ENCODE peak calls at places on chromosomes 1 and 21, in six cellular contexts. T, G, M, A, C and I are unnamed samples.

GRCh38 chr1:168531605-168532345 is 12.0 kb downstream of the XCL2 start:
- DNase-seq in T (no peak), C (no peak), M (no peak), A (no peak), G (no peak), I (no peak)

GRCh38 chr1:236151739-236152424 is 9.5 kb downstream of the GPR137B start:
- DNase-seq in A (no peak), G (no peak), T (no peak), C (no peak), M (peak), I (no peak)

GRCh38 chr1:45215485-45216199 is 9.2 kb upstream of the ZSWIM5 start:
- DNase-seq in A (no peak), C (no peak), T (no peak), G (no peak), M (no peak), I (no peak)

GRCh38 chr1:118275716-118276115 is 90.7 kb upstream of the SPAG17 start:
- DNase-seq in T (no peak), A (no peak), M (no peak), G (peak), C (no peak), I (no peak)

GRCh38 chr1:185008746-185009360 is 34.5 kb upstream of the NIBAN1 start:
- DNase-seq in T (no peak), C (no peak), A (no peak), M (no peak), G (no peak), I (no peak)

GRCh38 chr1:25875154-25875855 is at the start of gene PAQR7:
- DNase-seq in T (peak), A (no peak), M (peak), C (peak), G (peak), I (peak)

GRCh38 chr1:55970711-55971110 is 608.7 kb downstream of the PLPP3 start:
- DNase-seq in C (peak), T (no peak), G (no peak), M (no peak), A (peak), I (no peak)

GRCh38 chr1:196317535-196318522 is 290.4 kb downstream of the KCNT2 start:
- DNase-seq in G (peak), C (peak), A (peak), T (peak), M (no peak), I (no peak)

GRCh38 chr1:185156321-185156853 is 366 bp downstream of the TRMT1L start:
- DNase-seq in C (no peak), A (no peak), M (no peak), G (no peak), T (no peak), I (no peak)

GRCh38 chr1:3695326-3696217 is 43.3 kb downstream of the TP73 start:
- DNase-seq in G (peak), M (peak), A (no peak), C (peak), T (no peak), I (no peak)

GRCh38 chr1:66553846-66554245 is 19.9 kb downstream of the SGIP1 start:
- DNase-seq in M (no peak), G (no peak), C (no peak), A (no peak), T (peak), I (no peak)

GRCh38 chr1:230280054-230280795 is 145.9 kb downstream of the PGBD5 start:
- DNase-seq in M (no peak), T (no peak), A (no peak), C (no peak), G (no peak), I (no peak)

GRCh38 chr1:247409869-247410544 is 6.0 kb upstream of the NLRP3 start:
- DNase-seq in M (no peak), T (no peak), C (no peak), G (no peak), A (no peak), I (no peak)

GRCh38 chr1:87399264-87399663 is 70.6 kb downstream of the LMO4 start:
- DNase-seq in G (no peak), C (peak), M (no peak), T (peak), A (no peak), I (no peak)

GRCh38 chr1:158496379-158496778 is 24.4 kb downstream of the OR10R2 start:
- DNase-seq in M (no peak), A (no peak), G (no peak), T (peak), C (peak), I (no peak)

GRCh38 chr1:19336543-19336942 is 24.4 kb downstream of the SLC66A1 start:
- DNase-seq in A (no peak), T (peak), C (no peak), G (no peak), M (no peak), I (no peak)

GRCh38 chr1:172727956-172728603 is 69.2 kb downstream of the FASLG start:
- DNase-seq in T (peak), A (no peak), C (peak), G (no peak), M (no peak), I (no peak)

GRCh38 chr1:176880954-176881595 is 283.4 kb downstream of the ASTN1 start:
- DNase-seq in M (peak), G (peak), A (peak), T (peak), C (peak), I (no peak)

GRCh38 chr1:232335261-232335660 is 294.7 kb downstream of the SIPA1L2 start:
- DNase-seq in M (no peak), T (no peak), A (no peak), G (no peak), C (no peak), I (no peak)

GRCh38 chr1:29983366-29983765 is 740.0 kb downstream of the MATN1 start:
- DNase-seq in M (no peak), T (no peak), C (no peak), A (no peak), G (no peak), I (no peak)

GRCh38 chr1:31435471-31436409 is 22.7 kb downstream of the SERINC2 start:
- DNase-seq in A (no peak), T (no peak), C (no peak), M (no peak), G (no peak), I (no peak)

GRCh38 chr21:31630062-31630711 is 29.3 kb upstream of the SOD1 start:
- DNase-seq in T (peak), C (peak), G (no peak), M (no peak), A (peak), I (no peak)

GRCh38 chr1:118788372-118788955 is 199.7 kb downstream of the TBX15 start:
- DNase-seq in M (no peak), C (peak), A (peak), G (no peak), T (peak), I (no peak)

GRCh38 chr1:6300342-6301141 is 39.6 kb upstream of the GPR153 start:
- DNase-seq in G (no peak), C (peak), M (no peak), T (peak), A (no peak), I (no peak)

GRCh38 chr1:109950509-109950908 is 34.1 kb upstream of the AHCYL1 start:
- DNase-seq in T (no peak), M (no peak), C (no peak), G (no peak), A (no peak), I (no peak)

GRCh38 chr1:6052543-6053205 is 7.0 kb downstream of the KCNAB2 start:
- DNase-seq in T (peak), G (peak), M (peak), C (peak), A (peak), I (no peak)

GRCh38 chr1:26213335-26213905 is 20.6 kb upstream of the CEP85 start:
- DNase-seq in M (no peak), G (no peak), C (no peak), T (no peak), A (no peak), I (no peak)

GRCh38 chr1:35290452-35290851 is 21.9 kb downstream of the ZMYM4 start:
- DNase-seq in M (no peak), T (no peak), G (no peak), A (no peak), C (no peak), I (no peak)

GRCh38 chr1:32742132-32742947 is 39.8 kb upstream of the SYNC start:
- DNase-seq in G (no peak), M (no peak), T (peak), C (no peak), A (no peak), I (no peak)

GRCh38 chr1:232038704-232039103 is 412.1 kb downstream of the DISC1 start:
- DNase-seq in G (no peak), C (peak), A (no peak), T (no peak), M (peak), I (no peak)

GRCh38 chr21:42997053-42997452 is 22.7 kb downstream of the PKNOX1 start:
- DNase-seq in C (peak), G (no peak), M (peak), A (peak), T (peak), I (no peak)

GRCh38 chr1:36300526-36300925 is 5.6 kb upstream of the SH3D21 start:
- DNase-seq in T (peak), G (no peak), C (no peak), M (no peak), A (no peak), I (no peak)

GRCh38 chr1:212465311-212465710 is 32.6 kb downstream of the NENF start:
- DNase-seq in C (no peak), G (no peak), A (no peak), T (no peak), M (no peak), I (no peak)

GRCh38 chr1:119871881-119872280 is 24.4 kb downstream of the ADAM30 start:
- DNase-seq in T (peak), C (no peak), M (no peak), A (no peak), G (no peak), I (no peak)

GRCh38 chr1:52659356-52659755 is 26.4 kb downstream of the SHISAL2A start:
- DNase-seq in G (no peak), T (peak), M (no peak), C (peak), A (no peak), I (no peak)

GRCh38 chr1:7574121-7575040 is 196.7 kb upstream of the VAMP3 start:
- DNase-seq in G (no peak), T (no peak), C (no peak), M (no peak), A (no peak), I (no peak)

GRCh38 chr21:45190013-45190412 is 97.7 kb downstream of the POFUT2 start:
- DNase-seq in M (no peak), A (no peak), C (no peak), G (no peak), T (no peak), I (no peak)

GRCh38 chr21:46295996-46296752 is 10.0 kb downstream of the YBEY start:
- DNase-seq in A (peak), C (no peak), G (peak), M (peak), T (no peak), I (peak)

GRCh38 chr1:77605246-77606026 is 77.0 kb downstream of the ZZZ3 start:
- DNase-seq in A (peak), M (peak), G (no peak), T (peak), C (peak), I (no peak)

GRCh38 chr21:26674324-26674723 is 101.2 kb upstream of the CYYR1 start:
- DNase-seq in C (no peak), T (no peak), M (no peak), A (no peak), G (no peak), I (no peak)
- TF ChIP-seq CTCF in C (no peak), T (no peak), M (no peak), A (no peak), G (no peak), I (no peak)

GRCh38 chr1:24203404-24203803 is 16.3 kb upstream of the IFNLR1 start:
- DNase-seq in M (no peak), A (no peak), C (peak), G (no peak), T (peak), I (no peak)
- TF ChIP-seq CTCF in M (no peak), A (no peak), C (no peak), G (no peak), T (peak), I (no peak)

GRCh38 chr1:153308540-153308939 is 4.2 kb downstream of the PGLYRP3 start:
- DNase-seq in A (no peak), G (no peak), T (no peak), C (no peak), M (no peak), I (no peak)

GRCh38 chr1:153306303-153307220 is 6.2 kb downstream of the PGLYRP3 start:
- DNase-seq in C (no peak), T (no peak), A (no peak), M (no peak), G (no peak), I (no peak)

GRCh38 chr1:153307221-153307600 is 5.5 kb downstream of the PGLYRP3 start:
- DNase-seq in C (no peak), T (no peak), M (no peak), G (no peak), A (no peak), I (no peak)

GRCh38 chr1:153310526-153310925 is 2.2 kb downstream of the PGLYRP3 start:
- DNase-seq in G (no peak), A (no peak), T (no peak), M (no peak), C (no peak), I (no peak)

DNA sequence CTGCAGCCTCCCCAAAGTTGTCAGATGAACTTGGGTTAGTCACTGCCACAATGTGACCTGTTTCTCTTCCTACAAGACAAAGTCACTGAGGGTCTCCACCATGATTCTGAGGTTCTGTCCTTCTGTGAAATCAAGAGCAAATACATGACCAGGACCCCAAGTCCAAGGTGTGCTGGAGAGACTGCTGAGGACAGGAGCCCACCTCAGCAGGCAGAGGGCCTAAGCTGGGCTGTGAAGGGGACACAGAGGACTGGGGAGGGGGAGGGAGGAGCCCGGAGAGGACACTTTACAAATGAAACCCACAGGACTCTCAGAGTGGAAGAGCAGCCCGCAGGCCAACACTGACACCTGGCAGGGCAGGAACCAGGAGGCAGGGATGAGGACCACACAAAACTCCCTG is 3.3 kb downstream of the PGLYRP3 start:
- DNase-seq in M (no peak), G (no peak), C (no peak), A (no peak), T (no peak), I (no peak)
- TF ChIP-seq CTCF in M (no peak), G (no peak), C (no peak), A (no peak), T (no peak), I (no peak)

GRCh38 chr1:210292276-210292851 is 36.3 kb upstream of the HHAT start:
- DNase-seq in T (peak), A (peak), C (peak), G (peak), M (peak), I (no peak)
- TF ChIP-seq CTCF in T (peak), A (peak), C (peak), G (no peak), M (peak), I (no peak)

GRCh38 chr1:220450927-220451326 is 77.0 kb upstream of the MARK1 start:
- DNase-seq in G (no peak), T (no peak), C (no peak), M (no peak), A (no peak), I (no peak)

GRCh38 chr1:220451541-220451940 is 76.4 kb upstream of the MARK1 start:
- DNase-seq in A (no peak), G (peak), T (no peak), M (no peak), C (peak), I (no peak)

GRCh38 chr1:220455559-220455958 is 72.4 kb upstream of the MARK1 start:
- DNase-seq in C (no peak), T (no peak), A (no peak), M (no peak), G (no peak), I (no peak)

GRCh38 chr1:220453371-220453770 is 74.6 kb upstream of the MARK1 start:
- DNase-seq in T (no peak), M (no peak), G (no peak), A (no peak), C (no peak), I (no peak)

DNA sequence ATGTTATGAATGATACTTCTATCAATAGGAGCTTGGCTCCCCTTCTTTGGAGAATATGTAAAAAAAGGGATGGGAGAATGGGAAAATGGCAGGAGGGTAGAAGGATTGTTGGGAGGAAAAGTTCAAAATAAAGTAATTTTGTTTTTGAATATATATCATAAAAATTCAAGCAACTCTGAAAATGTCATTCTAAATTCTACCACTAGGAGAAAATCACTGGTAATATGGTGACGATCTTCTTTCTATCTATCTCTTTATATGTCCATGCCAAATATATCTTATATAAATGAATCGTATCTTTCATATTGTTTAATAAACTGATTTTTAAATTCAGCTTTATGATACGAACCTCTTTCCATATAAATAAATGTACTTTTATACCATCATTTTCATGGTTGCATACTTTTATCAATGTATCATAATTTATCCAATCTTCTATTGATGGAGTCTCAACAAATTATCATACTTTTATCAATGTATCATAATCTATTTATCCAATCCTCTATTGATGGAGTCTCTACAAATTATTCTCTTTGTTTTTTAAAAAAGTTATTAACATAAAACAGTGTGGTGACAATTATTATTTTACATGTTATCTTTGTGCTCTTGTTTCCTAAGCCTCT is 73.7 kb upstream of the MARK1 start:
- DNase-seq in M (no peak), G (no peak), C (no peak), T (no peak), A (no peak), I (no peak)
- TF ChIP-seq CTCF in M (peak), G (peak), C (peak), T (peak), A (no peak), I (no peak)

DNA sequence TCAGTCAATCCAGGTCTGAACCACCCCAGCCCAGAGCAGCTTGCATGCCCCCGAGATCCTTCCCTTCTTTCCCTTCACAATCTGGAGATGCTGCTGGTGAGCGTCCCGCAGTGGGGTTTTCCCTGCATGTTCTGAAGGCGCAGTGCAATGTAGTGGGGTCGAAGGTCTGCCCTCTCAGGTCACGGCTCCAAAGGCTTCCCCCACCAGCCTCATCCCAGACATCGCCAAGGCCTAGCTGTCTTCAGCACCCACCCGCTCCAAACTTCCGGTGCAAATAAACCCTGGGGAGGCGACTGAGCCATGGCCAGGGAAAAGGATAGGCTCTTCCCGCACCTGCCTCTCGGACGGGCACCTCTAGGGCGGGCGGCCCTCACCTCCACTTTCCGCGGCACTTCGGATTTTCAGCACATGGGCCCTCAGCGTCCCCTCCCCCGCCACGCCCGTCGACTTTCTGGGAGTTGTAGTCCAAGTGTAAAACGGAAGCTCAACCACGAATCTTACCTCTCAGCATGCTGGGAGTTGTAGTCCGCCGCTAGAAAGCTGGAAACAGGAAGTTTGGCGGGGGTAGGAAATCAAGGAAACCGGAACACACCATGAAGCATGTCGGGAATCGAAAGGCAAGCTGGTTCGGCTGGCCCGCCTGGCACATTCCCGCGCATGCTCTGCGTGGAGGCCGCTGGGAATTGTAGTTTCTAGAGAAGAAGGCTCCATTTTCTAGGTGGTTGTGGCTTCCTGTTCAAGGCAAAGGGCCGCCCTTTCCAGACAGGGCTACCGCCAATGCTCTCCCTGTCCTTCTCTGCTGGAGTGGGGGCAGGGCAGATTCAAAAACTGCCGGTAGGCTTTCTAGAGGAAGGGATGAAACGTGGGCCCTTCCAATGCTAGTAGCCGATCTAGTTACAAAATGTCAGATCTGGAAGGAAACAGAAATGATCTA is at the start of gene MRPL24:
- DNase-seq in M (peak), G (peak), T (peak), C (peak), A (peak), I (peak)
- TF ChIP-seq CTCF in M (no peak), G (no peak), T (no peak), C (no peak), A (no peak), I (no peak)